ENCODE peak calls at places on chromosomes 6 and 20, in five cellular contexts. M is mesendoderm, N is IMR-90, T is GM23248, E is HCT116. X is an unnamed sample.
A peak's percentile ranks its signal among the peaks of the same experiment; 100 is the strongest.

GRCh38 chr6:32964776-32965175 is 3.6 kb upstream of the BRD2 start:
- DNase-seq in M (no peak), N (no peak), T (no peak), E (no peak), X (no peak)

GRCh38 chr6:41375598-41376151 is 40.3 kb downstream of the NCR2 start:
- DNase-seq in M (peak; percentile 37), N (no peak), T (no peak), E (no peak), X (no peak)

GRCh38 chr6:30100585-30101422 is 12.1 kb downstream of the TRIM31 start:
- DNase-seq in M (peak; percentile 29), N (no peak), T (peak; percentile 50), E (no peak), X (no peak)

GRCh38 chr20:62369508-62370114 is 2.5 kb upstream of the LAMA5 start:
- DNase-seq in M (no peak), N (no peak), T (no peak), E (no peak), X (no peak)

GRCh38 chr6:129498950-129499870 is 210.8 kb downstream of the ARHGAP18 start:
- DNase-seq in M (peak; percentile 58), N (peak; percentile 61), T (peak; percentile 72), E (peak; percentile 67), X (peak; percentile 77)

GRCh38 chr6:1535295-1535694 is 74.4 kb upstream of the FOXC1 start:
- DNase-seq in M (peak; percentile 38), N (no peak), T (peak; percentile 17), E (no peak), X (no peak)

GRCh38 chr20:18504479-18505060 is 3.2 kb upstream of the SEC23B start:
- DNase-seq in M (no peak), N (peak; percentile 27), T (peak; percentile 56), E (no peak), X (no peak)

GRCh38 chr6:100808638-100809275 is 72.4 kb downstream of the ASCC3 start:
- DNase-seq in M (no peak), N (peak; percentile 86), T (peak; percentile 74), E (no peak), X (no peak)

GRCh38 chr6:19759117-19759880 is 77.9 kb upstream of the ID4 start:
- DNase-seq in M (no peak), N (peak; percentile 88), T (peak; percentile 90), E (no peak), X (no peak)

GRCh38 chr20:20060234-20060998 is 8.1 kb downstream of the CFAP61 start:
- DNase-seq in M (no peak), N (no peak), T (no peak), E (no peak), X (no peak)

GRCh38 chr20:46407671-46407996 is 1.2 kb upstream of the ELMO2 start:
- DNase-seq in M (no peak), N (no peak), T (no peak), E (no peak), X (no peak)

GRCh38 chr6:82114748-82115147 is 132.8 kb downstream of the IBTK start:
- DNase-seq in M (no peak), N (no peak), T (no peak), E (no peak), X (no peak)

GRCh38 chr6:25485820-25486559 is 166.0 kb upstream of the SCGN start:
- DNase-seq in M (peak; percentile 38), N (no peak), T (peak; percentile 12), E (no peak), X (no peak)

GRCh38 chr6:35262596-35262995 is 3.1 kb downstream of the ZNF76 start:
- DNase-seq in M (no peak), N (peak; percentile 25), T (peak; percentile 60), E (no peak), X (no peak)

GRCh38 chr6:125129354-125129753 is 24.2 kb upstream of the TPD52L1 start:
- DNase-seq in M (no peak), N (no peak), T (no peak), E (no peak), X (no peak)

GRCh38 chr20:23349338-23350006 is 1.1 kb upstream of the NXT1 start:
- DNase-seq in M (peak; percentile 70), N (no peak), T (no peak), E (no peak), X (no peak)

GRCh38 chr20:55855052-55855451 is 150.3 kb downstream of the CBLN4 start:
- DNase-seq in M (no peak), N (no peak), T (no peak), E (no peak), X (no peak)

GRCh38 chr20:58246346-58246745 is 17.9 kb upstream of the ANKRD60 start:
- DNase-seq in M (peak; percentile 72), N (no peak), T (peak; percentile 24), E (no peak), X (no peak)

GRCh38 chr6:43773981-43774775 is 4.2 kb downstream of the VEGFA start:
- DNase-seq in M (no peak), N (no peak), T (no peak), E (no peak), X (no peak)

GRCh38 chr6:36355819-36356218 is 19.1 kb upstream of the BNIP5 start:
- DNase-seq in M (no peak), N (no peak), T (no peak), E (no peak), X (no peak)

GRCh38 chr6:156967852-156968251 is 190.7 kb downstream of the ARID1B start:
- DNase-seq in M (no peak), N (no peak), T (no peak), E (no peak), X (no peak)

GRCh38 chr6:75431379-75431778 is 62.2 kb downstream of the FILIP1 start:
- DNase-seq in M (no peak), N (peak; percentile 40), T (peak; percentile 52), E (no peak), X (no peak)

GRCh38 chr6:113511100-113511499 is 346.0 kb upstream of the MARCKS start:
- DNase-seq in M (no peak), N (no peak), T (no peak), E (no peak), X (no peak)

GRCh38 chr6:157101166-157101565 is 222.2 kb downstream of the TMEM242 start:
- DNase-seq in M (no peak), N (no peak), T (no peak), E (no peak), X (no peak)

GRCh38 chr6:79570129-79570801 is 33.0 kb upstream of the LCA5 start:
- DNase-seq in M (peak; percentile 97), N (peak; percentile 72), T (peak; percentile 35), E (peak; percentile 80), X (no peak)

GRCh38 chr6:6543181-6543879 is 45.2 kb upstream of the LY86 start:
- DNase-seq in M (no peak), N (no peak), T (peak; percentile 24), E (no peak), X (no peak)

GRCh38 chr6:30483677-30484279 is 5.5 kb upstream of the HLA-E start:
- DNase-seq in M (peak; percentile 50), N (peak; percentile 74), T (peak; percentile 81), E (peak; percentile 54), X (no peak)

GRCh38 chr6:113994934-113995342 is 24.0 kb upstream of the HDAC2 start:
- DNase-seq in M (peak; percentile 96), N (peak; percentile 93), T (peak; percentile 92), E (peak; percentile 88), X (peak; percentile 80)

GRCh38 chr6:107786709-107787588 is 37.2 kb downstream of the SCML4 start:
- DNase-seq in M (no peak), N (no peak), T (no peak), E (no peak), X (no peak)

GRCh38 chr6:6885521-6886088 is 222.2 kb upstream of the RREB1 start:
- DNase-seq in M (no peak), N (no peak), T (no peak), E (no peak), X (no peak)

GRCh38 chr20:19726126-19726525 is 31.9 kb upstream of the RIN2 start:
- DNase-seq in M (no peak), N (peak; percentile 34), T (peak; percentile 60), E (no peak), X (no peak)

GRCh38 chr20:25623225-25623735 is 534 bp downstream of the NANP start:
- DNase-seq in M (peak; percentile 29), N (peak; percentile 24), T (peak; percentile 74), E (peak; percentile 0), X (no peak)

GRCh38 chr6:25178336-25178735 is 100.8 kb upstream of the CARMIL1 start:
- DNase-seq in M (no peak), N (no peak), T (no peak), E (no peak), X (no peak)

GRCh38 chr6:166588691-166589333 is 2.3 kb upstream of the RAMACL start:
- DNase-seq in M (no peak), N (peak; percentile 76), T (peak; percentile 67), E (no peak), X (peak; percentile 44)

GRCh38 chr6:154555075-154555677 is 44.7 kb upstream of the CNKSR3 start:
- DNase-seq in M (peak; percentile 64), N (peak; percentile 8), T (peak; percentile 39), E (no peak), X (no peak)

GRCh38 chr6:65546894-65547293 is 160.1 kb downstream of the EYS start:
- DNase-seq in M (no peak), N (no peak), T (no peak), E (no peak), X (peak; percentile 35)

GRCh38 chr6:21384211-21384610 is 209.3 kb upstream of the SOX4 start:
- DNase-seq in M (no peak), N (no peak), T (no peak), E (no peak), X (no peak)
- H3K27ac ChIP-seq in M (no peak overlapping the region), N (no peak overlapping the region), T (no peak overlapping the region), E (no peak overlapping the region), X (no peak overlapping the region)

DNA sequence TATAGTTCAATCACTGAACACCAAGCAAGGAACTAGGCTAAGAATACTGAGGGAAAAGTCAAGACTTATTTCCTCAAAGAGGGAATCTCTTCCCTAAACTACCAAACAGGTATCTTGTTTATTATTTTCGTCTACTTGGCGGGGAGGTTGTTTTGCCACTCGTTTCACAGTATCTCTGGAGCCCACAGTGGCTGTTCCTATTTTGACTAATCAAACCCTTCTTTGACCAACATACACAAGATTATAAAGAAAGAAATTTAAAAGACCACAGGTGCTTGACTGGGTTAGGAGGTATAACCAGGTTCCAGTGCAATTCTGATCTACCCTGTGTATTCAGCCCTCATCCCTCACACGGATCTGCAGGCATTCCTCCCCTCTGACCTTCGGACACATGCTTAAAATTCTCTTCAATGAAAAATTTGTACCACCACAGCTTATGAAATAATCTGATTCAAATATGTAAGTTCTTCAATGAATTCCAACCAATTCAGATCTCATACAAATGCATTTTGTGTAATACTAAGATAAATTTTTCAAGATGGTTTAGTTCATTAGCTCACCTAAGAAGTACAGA is 5.9 kb downstream of the MAN1A1 start:
- DNase-seq in M (no peak), N (no peak), T (no peak), E (no peak), X (no peak)
- H3K4me3 ChIP-seq in M (no peak overlapping the region), N (no peak overlapping the region), T (no peak overlapping the region), E (no peak overlapping the region), X (no peak overlapping the region)

GRCh38 chr20:53161073-53161472 is 188.9 kb downstream of the TSHZ2 start:
- DNase-seq in M (no peak), N (no peak), T (no peak), E (no peak), X (no peak)
- H3K9ac ChIP-seq in M (no peak overlapping the region), N (no peak overlapping the region), T (no peak overlapping the region), E (no peak overlapping the region), X (no peak overlapping the region)

GRCh38 chr6:3747100-3747737 is 4.3 kb downstream of the PXDC1 start:
- DNase-seq in M (no peak), N (no peak), T (no peak), E (no peak), X (no peak)
- H3K27ac ChIP-seq in M (no peak overlapping the region), N (no peak overlapping the region), T (peak overlapping the region; percentile 94), E (no peak overlapping the region), X (no peak overlapping the region)

GRCh38 chr6:158852312-158853071 is 33.3 kb upstream of the EZR start:
- DNase-seq in M (no peak), N (no peak), T (no peak), E (no peak), X (no peak)
- H3K4me3 ChIP-seq in M (no peak overlapping the region), N (no peak overlapping the region), T (no peak overlapping the region), E (peak overlapping the region; percentile 42), X (no peak overlapping the region)

X was measured in SK-N-MC.